ENCODE peak calls at places on chromosome 3, in six cellular contexts. One of them, this sample, is unnamed.

GRCh38 chr3:38165722-38166387 is 518 bp downstream of the OXSR1 start:
- DNase-seq in sciatic nerve: peak; percentile 83
- DNase-seq in GM12892: no peak
- DNase-seq in NCI-H1048: no peak
- DNase-seq in Panc1: no peak
- DNase-seq in neural progenitor cell: no peak
- DNase-seq in this sample: peak; percentile 84

GRCh38 chr3:39519076-39519475 is 51.6 kb downstream of the MOBP start:
- DNase-seq in sciatic nerve: no peak
- DNase-seq in GM12892: no peak
- DNase-seq in NCI-H1048: no peak
- DNase-seq in Panc1: no peak
- DNase-seq in neural progenitor cell: no peak
- DNase-seq in this sample: no peak

GRCh38 chr3:7565574-7565973 is 704.7 kb downstream of the GRM7 start:
- DNase-seq in sciatic nerve: no peak
- DNase-seq in GM12892: no peak
- DNase-seq in NCI-H1048: no peak
- DNase-seq in Panc1: no peak
- DNase-seq in neural progenitor cell: no peak
- DNase-seq in this sample: no peak

GRCh38 chr3:168952551-168952950 is 711.0 kb downstream of the MECOM start:
- DNase-seq in sciatic nerve: no peak
- DNase-seq in GM12892: no peak
- DNase-seq in NCI-H1048: peak; percentile 12
- DNase-seq in Panc1: no peak
- DNase-seq in neural progenitor cell: no peak
- DNase-seq in this sample: no peak

GRCh38 chr3:70736009-70736408 is 423.6 kb upstream of the MDFIC2 start:
- DNase-seq in sciatic nerve: no peak
- DNase-seq in GM12892: no peak
- DNase-seq in NCI-H1048: no peak
- DNase-seq in Panc1: no peak
- DNase-seq in neural progenitor cell: no peak
- DNase-seq in this sample: no peak

GRCh38 chr3:132029182-132029902 is 5.5 kb downstream of the CPNE4 start:
- DNase-seq in sciatic nerve: peak; percentile 84
- DNase-seq in GM12892: peak; percentile 30
- DNase-seq in NCI-H1048: peak; percentile 49
- DNase-seq in Panc1: peak; percentile 54
- DNase-seq in neural progenitor cell: peak; percentile 94
- DNase-seq in this sample: no peak

GRCh38 chr3:180433172-180433571 is 168.8 kb upstream of the TTC14 start:
- DNase-seq in sciatic nerve: no peak
- DNase-seq in GM12892: no peak
- DNase-seq in NCI-H1048: no peak
- DNase-seq in Panc1: no peak
- DNase-seq in neural progenitor cell: no peak
- DNase-seq in this sample: no peak

GRCh38 chr3:41683666-41684350 is 278.1 kb downstream of the ULK4 start:
- DNase-seq in sciatic nerve: no peak
- DNase-seq in GM12892: no peak
- DNase-seq in NCI-H1048: no peak
- DNase-seq in Panc1: no peak
- DNase-seq in neural progenitor cell: no peak
- DNase-seq in this sample: no peak

GRCh38 chr3:38582316-38582715 is 67.2 kb downstream of the SCN5A start:
- DNase-seq in sciatic nerve: no peak
- DNase-seq in GM12892: no peak
- DNase-seq in NCI-H1048: no peak
- DNase-seq in Panc1: no peak
- DNase-seq in neural progenitor cell: no peak
- DNase-seq in this sample: peak; percentile 57

This sample was measured in coronary artery.